ENCODE peak calls at places on chromosomes 16 and 17, in seven cellular contexts. O is CD8-positive, alpha-beta memory T cell; U is NCI-H1436 treated with DMSO at 0.1 percent for 48 hours; I is nucleus accumbens; W is uterus; T is GOT3; R is HFFc6. B is an unnamed sample.

GRCh38 chr17:74646231-74646630 is 22.7 kb upstream of the CD300E start:
- DNase-seq in I (no peak), W (no peak), O (peak), T (no peak), U (no peak), R (no peak), B (peak)

GRCh38 chr16:85746431-85747227 is 4.3 kb downstream of the C16orf74 start:
- DNase-seq in U (no peak), R (peak), I (no peak), T (no peak), O (no peak), W (no peak), B (no peak)

GRCh38 chr16:67026570-67026969 is 2.4 kb upstream of the CBFB start:
- DNase-seq in R (no peak), U (no peak), T (no peak), W (no peak), I (no peak), O (no peak), B (no peak)

GRCh38 chr17:81917565-81918332 is at the start of gene SIRT7:
- DNase-seq in I (peak), O (peak), U (peak), T (peak), W (peak), R (peak), B (peak)

GRCh38 chr16:80623376-80623775 is 82.6 kb downstream of the DYNLRB2 start:
- DNase-seq in I (no peak), U (no peak), W (no peak), T (no peak), O (no peak), R (peak), B (no peak)

GRCh38 chr16:17571499-17572093 is 100.8 kb upstream of the XYLT1 start:
- DNase-seq in U (no peak), R (no peak), T (no peak), W (no peak), I (no peak), O (no peak), B (no peak)

GRCh38 chr16:66528294-66528693 is 21.6 kb downstream of the TK2 start:
- DNase-seq in R (no peak), O (no peak), T (no peak), I (no peak), W (no peak), U (no peak), B (no peak)

GRCh38 chr17:53655591-53655990 is 167.1 kb upstream of the KIF2B start:
- DNase-seq in U (no peak), R (no peak), O (no peak), W (no peak), T (no peak), I (no peak), B (no peak)

GRCh38 chr17:28010406-28010805 is 32.1 kb upstream of the NLK start:
- DNase-seq in U (no peak), O (no peak), T (no peak), R (no peak), W (no peak), I (no peak), B (no peak)

GRCh38 chr16:81645303-81645702 is 133.8 kb upstream of the PLCG2 start:
- DNase-seq in U (no peak), W (peak), I (peak), R (peak), T (no peak), O (no peak), B (peak)

GRCh38 chr17:1434150-1434549 is 21.9 kb downstream of the CRK start:
- DNase-seq in I (no peak), W (peak), U (no peak), T (no peak), O (no peak), R (peak), B (no peak)